ENCODE peak calls at places on chromosome 7, in eight cellular contexts. W is adrenal gland; N is foreskin fibroblast; X is upper lobe of right lung; G is activated CD8-positive, alpha-beta T cell treated with anti-CD3 and anti-CD28 coated beads for 36 hours; D is cardiac muscle cell; Q is uterus; F is fibroblast of the aortic adventitia. V is an unnamed sample.
A peak's percentile ranks its signal among the peaks of the same experiment; 100 is the strongest.

GRCh38 chr7:104431930-104432329 is 103.5 kb downstream of the LHFPL3 start:
- DNase-seq in Q (no peak), F (no peak), X (no peak), N (no peak), W (no peak), G (no peak), D (no peak), V (no peak)

GRCh38 chr7:32427769-32428291 is 62.4 kb downstream of the LSM5 start:
- DNase-seq in N (peak; percentile 65), W (peak; percentile 70), G (peak; percentile 83), Q (peak; percentile 41), F (peak; percentile 77), D (peak; percentile 95), X (peak; percentile 86), V (no peak)

GRCh38 chr7:140229591-140230516 is 53.1 kb upstream of the KDM7A start:
- DNase-seq in Q (no peak), F (no peak), X (no peak), D (peak; percentile 35), W (no peak), G (peak; percentile 82), N (no peak), V (no peak)

GRCh38 chr7:128844777-128845311 is 14.6 kb downstream of the FLNC start:
- DNase-seq in X (no peak), G (no peak), N (no peak), W (no peak), Q (no peak), F (no peak), D (no peak), V (no peak)

GRCh38 chr7:153386581-153386980 is 627.0 kb downstream of the ACTR3B start:
- DNase-seq in W (no peak), G (no peak), X (no peak), Q (no peak), N (no peak), D (no peak), F (no peak), V (no peak)

GRCh38 chr7:39733881-39734571 is 110.7 kb downstream of the RALA start:
- DNase-seq in W (no peak), N (peak; percentile 77), Q (no peak), G (peak; percentile 44), F (peak; percentile 89), X (no peak), D (no peak), V (no peak)

GRCh38 chr7:92075455-92076158 is 58.7 kb downstream of the CYP51A1 start:
- DNase-seq in N (no peak), Q (no peak), F (no peak), D (no peak), W (no peak), X (no peak), G (no peak), V (no peak)

GRCh38 chr7:36810476-36810875 is 86.2 kb upstream of the AOAH start:
- DNase-seq in F (no peak), W (no peak), X (no peak), D (no peak), N (no peak), G (no peak), Q (no peak), V (no peak)

GRCh38 chr7:143519411-143520131 is 41.9 kb downstream of the TAS2R41 start:
- DNase-seq in G (no peak), X (no peak), Q (no peak), W (no peak), D (no peak), F (peak; percentile 66), N (peak; percentile 44), V (no peak)

GRCh38 chr7:116952640-116953371 is 495 bp upstream of the ST7 start:
- DNase-seq in F (peak; percentile 57), D (peak; percentile 58), N (peak; percentile 33), G (no peak), Q (no peak), X (peak; percentile 90), W (peak; percentile 79), V (peak; percentile 8)

GRCh38 chr7:10022480-10022879 is 951.2 kb upstream of the PHF14 start:
- DNase-seq in X (no peak), D (no peak), W (no peak), G (no peak), N (no peak), Q (no peak), F (no peak), V (no peak)

DNA sequence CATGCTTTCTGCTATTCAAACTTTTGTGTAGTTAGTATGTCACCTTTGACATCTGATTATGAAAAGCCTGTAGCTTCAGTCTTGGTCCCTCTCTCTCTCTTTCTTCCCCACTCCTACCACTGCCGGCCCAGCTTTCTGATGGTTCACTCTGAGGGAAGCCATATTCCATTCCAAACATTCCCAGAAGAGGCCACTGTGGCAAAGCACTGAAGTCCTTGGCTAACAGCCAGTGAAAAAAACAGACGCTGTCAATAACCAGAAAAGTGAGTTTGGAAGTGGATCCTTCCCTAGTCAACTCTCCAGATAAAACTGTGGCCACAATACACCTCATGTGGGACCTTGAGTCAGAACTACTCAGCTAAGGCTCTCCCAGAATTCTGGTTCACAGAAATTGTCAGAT is 950.7 kb upstream of the PHF14 start:
- DNase-seq in X (no peak), Q (no peak), D (peak; percentile 67), F (no peak), N (no peak), W (peak; percentile 7), G (no peak), V (no peak)
- TF ChIP-seq CTCF in X (peak; percentile 44), Q (no peak), D (no peak), F (no peak), N (no peak), W (peak; percentile 36), G (no peak), V (no peak)

DNA sequence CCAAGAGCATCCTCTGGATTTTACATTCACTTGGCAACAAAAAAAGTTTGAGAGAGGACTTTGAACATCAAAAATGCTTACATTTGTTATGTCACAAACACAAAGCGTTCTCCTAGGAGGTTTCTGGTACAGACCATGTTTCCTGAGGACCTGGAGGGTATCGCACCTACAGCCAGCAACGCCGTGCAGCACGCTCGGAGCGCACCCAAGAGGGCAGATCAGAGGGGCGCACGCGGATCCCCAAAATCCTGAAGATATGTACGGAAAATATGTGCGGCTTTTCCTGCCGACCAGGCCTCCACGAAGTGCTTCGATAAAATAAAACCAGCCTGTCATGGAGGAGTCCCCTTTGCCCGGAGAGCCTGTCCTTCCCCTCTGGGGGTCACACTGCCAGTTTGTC is 454.9 kb downstream of the DNAJB6 start:
- DNase-seq in N (no peak), G (no peak), D (no peak), F (no peak), Q (no peak), X (no peak), W (no peak), V (no peak)
- TF ChIP-seq CTCF in N (no peak), G (no peak), D (no peak), F (no peak), Q (no peak), X (no peak), W (no peak), V (no peak)

DNA sequence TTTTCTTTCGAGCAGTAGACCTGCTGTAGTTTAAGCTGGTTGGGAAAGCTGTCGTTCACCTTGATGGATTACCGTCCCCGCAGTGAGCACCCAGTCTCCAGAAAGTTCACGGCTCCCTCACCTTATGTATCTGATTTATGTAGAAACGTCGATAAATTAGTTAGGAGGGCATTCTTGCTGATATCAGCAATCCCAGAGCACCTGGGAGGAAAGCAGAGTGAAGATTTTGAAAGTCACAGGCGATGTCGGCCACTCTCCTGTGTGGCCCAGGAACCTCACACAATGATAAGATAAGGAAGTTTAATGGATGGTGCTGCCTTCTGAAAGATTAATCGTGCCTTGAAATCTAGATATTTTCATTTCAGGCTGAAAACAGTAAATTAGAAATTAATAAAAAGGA is 336.8 kb downstream of the DPP6 start:
- DNase-seq in X (no peak), F (no peak), N (no peak), W (no peak), D (no peak), Q (no peak), G (no peak), V (no peak)
- TF ChIP-seq CTCF in X (no peak), F (no peak), N (no peak), W (no peak), D (no peak), Q (no peak), G (no peak), V (no peak)

GRCh38 chr7:158421394-158421793 is 166.2 kb downstream of the PTPRN2 start:
- DNase-seq in X (no peak), N (no peak), F (no peak), D (no peak), W (no peak), G (no peak), Q (no peak), V (no peak)

GRCh38 chr7:158424531-158424930 is 163.1 kb downstream of the PTPRN2 start:
- DNase-seq in W (no peak), Q (no peak), N (no peak), G (no peak), D (no peak), X (peak; percentile 33), F (no peak), V (no peak)

GRCh38 chr7:158423190-158423555 is 164.4 kb downstream of the PTPRN2 start:
- DNase-seq in G (no peak), X (peak; percentile 44), W (no peak), N (no peak), F (no peak), Q (no peak), D (no peak), V (no peak)

GRCh38 chr7:158422551-158423189 is 165.0 kb downstream of the PTPRN2 start:
- DNase-seq in D (no peak), W (no peak), N (no peak), Q (no peak), X (peak; percentile 25), G (no peak), F (no peak), V (no peak)

GRCh38 chr7:158424011-158424410 is 163.6 kb downstream of the PTPRN2 start:
- DNase-seq in F (no peak), Q (no peak), D (no peak), N (no peak), G (no peak), X (peak; percentile 37), W (no peak), V (no peak)
- TF ChIP-seq CTCF in F (no peak), Q (no peak), D (no peak), N (no peak), G (no peak), X (no peak), W (no peak), V (no peak)

GRCh38 chr7:1813394-1814088 is 143.5 kb downstream of the ELFN1 start:
- DNase-seq in D (no peak), X (peak; percentile 55), F (no peak), Q (no peak), W (no peak), G (no peak), N (no peak), V (no peak)
- TF ChIP-seq CTCF in D (no peak), X (no peak), F (no peak), Q (no peak), W (no peak), G (no peak), N (no peak), V (no peak)

GRCh38 chr7:78539825-78540224 is 741.3 kb downstream of the PHTF2 start:
- DNase-seq in Q (no peak), D (no peak), G (no peak), W (no peak), N (no peak), X (no peak), F (no peak), V (no peak)
- TF ChIP-seq CTCF in Q (no peak), D (no peak), G (no peak), W (no peak), N (no peak), X (no peak), F (no peak), V (no peak)

V was measured in esophagus squamous epithelium.